ENCODE peak calls at places on chromosomes 11 and 22, in five cellular contexts. X is HCT116; R is CD8-positive, alpha-beta memory T cell; V is PC-9; S is transverse colon. O is an unnamed sample.

GRCh38 chr11:94786264-94787126 is 18.3 kb downstream of the AMOTL1 start:
- DNase-seq in V (no peak), S (no peak), X (no peak), R (no peak), O (peak)

GRCh38 chr11:43738600-43739409 is 58.3 kb downstream of the HSD17B12 start:
- DNase-seq in X (peak), V (peak), S (no peak), R (no peak), O (peak)

GRCh38 chr11:117807482-117808272 is 10.7 kb upstream of the DSCAML1 start:
- DNase-seq in X (peak), R (peak), S (peak), V (peak), O (peak)

GRCh38 chr11:2830886-2831285 is 54.7 kb downstream of the CDKN1C start:
- DNase-seq in S (no peak), R (no peak), V (no peak), X (no peak), O (no peak)

GRCh38 chr11:106733518-106734162 is 284.6 kb downstream of the GUCY1A2 start:
- DNase-seq in X (no peak), V (no peak), S (no peak), R (no peak), O (peak)

GRCh38 chr11:27456140-27456801 is 16.3 kb downstream of the LGR4 start:
- DNase-seq in R (no peak), S (no peak), X (no peak), V (no peak), O (no peak)

GRCh38 chr11:10638285-10638684 is 55.3 kb downstream of the IRAG1 start:
- DNase-seq in S (no peak), R (no peak), X (no peak), V (no peak), O (peak)

GRCh38 chr11:131723088-131723487 is 352.7 kb downstream of the NTM start:
- DNase-seq in S (no peak), X (no peak), V (no peak), R (no peak), O (no peak)

GRCh38 chr11:61542024-61542461 is 33.5 kb downstream of the LRRC10B start:
- DNase-seq in V (no peak), S (no peak), X (no peak), R (no peak), O (no peak)

GRCh38 chr22:32587449-32587848 is 112.8 kb downstream of the FBXO7 start:
- DNase-seq in R (no peak), V (no peak), S (no peak), X (no peak), O (peak)

GRCh38 chr11:1881442-1882264 is 10.0 kb downstream of the PRR33 start:
- DNase-seq in R (no peak), V (no peak), X (no peak), S (no peak), O (peak)

GRCh38 chr11:18013790-18014507 is 1.1 kb upstream of the SERGEF start:
- DNase-seq in S (peak), X (no peak), R (no peak), V (peak), O (no peak)

GRCh38 chr11:86245369-86246292 is 1.1 kb downstream of the EED start:
- DNase-seq in R (no peak), S (peak), X (no peak), V (peak), O (peak)

GRCh38 chr22:32354360-32355351 is 3.0 kb upstream of the RFPL3 start:
- DNase-seq in V (no peak), S (no peak), R (no peak), X (peak), O (peak)

DNA sequence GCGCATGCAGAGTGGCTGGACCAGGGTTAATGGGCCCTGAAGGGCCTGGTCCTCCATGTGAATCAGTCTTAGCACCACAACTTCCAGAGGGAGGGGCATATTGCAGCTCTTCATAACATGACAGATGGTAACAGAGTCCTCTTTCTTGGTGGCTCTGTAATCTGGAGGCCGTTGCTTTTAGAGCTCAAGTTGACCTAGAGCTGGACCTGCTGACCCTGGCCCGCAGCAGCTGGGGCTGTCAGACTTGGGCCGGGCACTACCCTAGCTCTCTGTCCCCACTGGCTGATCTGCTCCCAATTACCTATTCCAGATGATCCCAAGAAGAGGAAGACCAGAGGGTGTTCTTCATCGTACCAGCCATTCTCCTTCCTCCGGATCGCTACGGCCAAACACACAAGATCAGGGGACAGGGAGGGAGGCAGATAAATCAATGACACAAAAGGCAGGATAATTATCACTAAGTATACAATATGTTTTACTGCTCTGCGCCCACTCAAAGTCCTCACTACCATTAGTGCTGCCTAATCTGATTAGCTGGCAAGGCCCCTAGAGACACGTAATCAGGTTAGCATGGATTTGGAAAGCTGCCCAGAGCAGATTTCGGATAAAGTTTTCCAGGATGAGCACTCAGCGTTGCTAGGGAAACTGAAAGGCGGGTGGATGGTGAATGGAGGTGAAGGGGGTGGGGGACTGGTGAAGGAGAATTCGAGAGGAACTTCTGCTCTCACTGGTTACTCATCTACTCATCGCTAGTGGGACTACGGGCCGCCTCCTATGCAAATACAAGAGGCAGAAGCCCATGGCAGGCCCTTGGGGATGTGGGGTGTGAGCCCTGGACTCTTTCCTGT is 64.5 kb upstream of the PHOX2A start:
- DNase-seq in S (no peak), R (no peak), X (no peak), V (no peak), O (peak)
- H3K4me3 ChIP-seq in S (no peak), R (no peak), X (no peak), V (no peak), O (no peak)

GRCh38 chr11:114440971-114441810 is 1.9 kb downstream of the REXO2 start:
- DNase-seq in X (no peak), S (no peak), R (no peak), V (no peak), O (no peak)

GRCh38 chr11:114440121-114440860 is 1.0 kb downstream of the REXO2 start:
- DNase-seq in S (no peak), V (no peak), X (no peak), R (no peak), O (no peak)

GRCh38 chr11:114441921-114442320 is 2.7 kb downstream of the REXO2 start:
- DNase-seq in R (no peak), S (no peak), V (no peak), X (no peak), O (no peak)

GRCh38 chr11:114439229-114440120 is at the start of gene REXO2:
- DNase-seq in S (peak), R (peak), V (peak), X (peak), O (peak)

GRCh38 chr11:114438303-114438702 is 964 bp upstream of the REXO2 start:
- DNase-seq in R (no peak), V (peak), S (no peak), X (no peak), O (no peak)
- H3K4me3 ChIP-seq in R (no peak), V (peak), S (no peak), X (no peak), O (no peak)

GRCh38 chr11:68312117-68312779 is at the start of gene LRP5:
- DNase-seq in V (peak), R (no peak), X (no peak), S (peak), O (no peak)
- H3K4me3 ChIP-seq in V (peak), R (peak), X (peak), S (peak), O (peak)

GRCh38 chr11:62883677-62884076 is 3.0 kb downstream of the SLC3A2 start:
- DNase-seq in R (no peak), S (no peak), V (no peak), X (no peak), O (no peak)
- H3K4me3 ChIP-seq in R (no peak), S (peak), V (peak), X (no peak), O (peak)

DNA sequence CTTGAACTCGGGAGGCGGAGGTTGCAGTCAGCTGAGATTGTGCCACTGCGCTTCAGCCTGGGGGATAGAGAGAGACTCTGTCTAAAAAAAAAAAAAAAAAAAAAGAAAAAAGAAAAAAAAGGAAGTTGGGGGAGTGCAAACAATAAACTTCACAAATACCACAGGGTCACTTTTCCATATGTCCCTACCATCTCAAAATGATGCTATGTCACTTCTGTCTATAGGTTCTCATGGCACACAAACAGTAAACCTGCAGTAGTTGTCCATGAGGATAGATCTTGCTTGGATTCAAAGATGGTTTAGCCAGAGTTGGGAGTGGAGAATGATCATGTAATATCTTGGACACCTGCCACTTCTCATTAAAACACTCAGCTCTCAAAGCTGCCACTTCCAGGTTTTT is 1.1 kb upstream of the VPS11 start:
- DNase-seq in V (no peak), X (no peak), S (no peak), R (no peak), O (peak)
- H3K4me3 ChIP-seq in V (peak), X (no peak), S (peak), R (peak), O (peak)

DNA sequence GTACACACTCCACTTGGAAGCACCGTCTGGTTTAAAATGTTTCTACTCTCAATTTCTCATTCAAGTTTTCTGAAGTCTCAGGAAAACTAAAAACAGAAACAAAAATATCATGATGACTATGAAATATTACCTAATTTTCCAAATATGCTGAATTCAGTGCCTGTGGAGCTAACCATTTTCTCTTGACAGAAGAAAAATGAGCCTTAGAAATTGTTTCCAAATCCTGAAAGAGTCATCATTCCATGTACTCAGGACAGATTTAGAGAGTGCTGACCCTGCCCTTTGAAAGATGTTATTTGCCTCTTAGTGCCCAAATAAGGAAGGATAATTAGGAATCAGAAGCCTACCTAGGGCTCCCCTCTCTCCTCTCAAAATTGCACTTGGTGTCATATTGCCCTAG is 49.0 kb upstream of the TOP3B start:
- DNase-seq in S (no peak), R (no peak), V (no peak), X (no peak), O (no peak)
- H3K4me3 ChIP-seq in S (no peak), R (no peak), V (no peak), X (no peak), O (no peak)

GRCh38 chr11:126968915-126969314 is 31.7 kb downstream of the KIRREL3 start:
- DNase-seq in S (no peak), R (no peak), V (no peak), X (no peak), O (no peak)
- H3K4me3 ChIP-seq in S (no peak), R (no peak), V (no peak), X (no peak), O (no peak)

GRCh38 chr22:39078329-39078728 is 1.3 kb downstream of the APOBEC3G start:
- DNase-seq in R (peak), S (no peak), X (no peak), V (no peak), O (no peak)
- H3K4me3 ChIP-seq in R (peak), S (no peak), X (no peak), V (no peak), O (no peak)

DNA sequence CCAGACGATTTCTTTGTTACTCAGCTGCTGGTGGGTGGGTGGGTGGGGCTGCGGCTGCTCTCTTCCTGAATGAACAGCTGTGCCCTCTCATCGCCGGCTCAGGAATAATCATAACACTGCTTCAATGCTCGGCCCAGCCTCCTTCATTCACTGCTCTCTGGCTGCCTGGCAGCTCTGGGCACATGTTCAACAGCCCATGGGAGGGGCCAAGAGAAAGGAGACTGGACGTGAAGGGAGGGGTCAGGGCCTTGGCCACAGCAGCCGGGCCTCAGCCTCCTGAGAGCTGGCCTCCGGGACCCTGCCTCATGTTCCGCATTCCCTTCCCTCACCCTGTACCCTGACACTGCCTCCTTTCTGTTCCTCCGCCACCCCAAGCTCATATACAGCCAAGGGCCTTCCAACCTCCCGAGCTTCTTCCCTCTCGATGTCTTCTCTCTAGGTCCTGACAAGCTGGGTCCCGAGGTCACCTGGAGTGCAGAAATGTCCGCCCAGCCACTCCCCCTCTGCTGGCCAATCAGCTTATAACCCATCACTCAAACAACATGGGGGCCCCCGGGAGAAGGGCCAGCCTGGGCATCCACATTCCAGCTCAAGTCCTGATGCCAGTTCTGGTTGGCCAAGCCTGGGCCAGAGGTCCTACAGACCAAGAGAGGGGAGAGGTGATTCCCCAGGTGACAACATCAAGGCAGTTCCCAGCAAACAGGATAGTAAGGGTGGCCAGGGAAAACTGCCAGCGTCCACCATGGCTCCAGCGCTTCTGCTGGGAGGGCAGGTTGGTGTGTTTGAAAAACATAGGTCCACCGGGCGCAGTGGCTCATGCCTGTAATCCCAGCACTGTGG is 3.2 kb upstream of the CSDC2 start:
- DNase-seq in R (no peak), V (no peak), X (no peak), S (peak), O (peak)
- H3K4me3 ChIP-seq in R (no peak), V (no peak), X (no peak), S (no peak), O (no peak)

O was measured in fibroblast of mammary gland.